ENCODE peak calls at places on chromosomes 5 and 9, in seven cellular contexts. Q is right lobe of liver; P is RWPE2; B is heart left ventricle; C is heart right ventricle; L is CD8-positive, alpha-beta T cell; K is lung. J is an unnamed sample.

GRCh38 chr9:30534458-30534857 is 1850.0 kb upstream of the ACO1 start:
- ATAC-seq in P (no peak), Q (no peak), L (no peak), K (no peak), B (no peak), C (no peak), J (no peak)

GRCh38 chr5:72268753-72269410 is 51.2 kb downstream of the MRPS27 start:
- ATAC-seq in Q (no peak), B (peak; percentile 22), L (peak; percentile 29), K (no peak), C (no peak), P (peak; percentile 56), J (no peak)

GRCh38 chr5:159469496-159470370 is 139.4 kb upstream of the IL12B start:
- ATAC-seq in L (peak; percentile 59), P (no peak), B (no peak), Q (no peak), C (no peak), K (peak; percentile 41), J (no peak)

GRCh38 chr5:179278546-179278945 is 66.7 kb downstream of the ADAMTS2 start:
- ATAC-seq in C (no peak), B (no peak), L (no peak), P (peak; percentile 10), K (no peak), Q (no peak), J (no peak)

GRCh38 chr5:168669156-168669555 is 90.0 kb upstream of the PANK3 start:
- ATAC-seq in L (no peak), K (no peak), Q (no peak), C (no peak), P (no peak), B (no peak), J (no peak)

GRCh38 chr5:150630459-150631325 is 9.8 kb upstream of the SYNPO start:
- ATAC-seq in B (peak; percentile 83), K (no peak), L (no peak), C (peak; percentile 80), P (no peak), Q (peak; percentile 61), J (no peak)

GRCh38 chr9:21796768-21797167 is 5.7 kb upstream of the MTAP start:
- ATAC-seq in K (no peak), B (no peak), C (no peak), L (no peak), P (peak; percentile 77), Q (no peak), J (no peak)

GRCh38 chr5:164962302-164962961 is 1457.0 kb downstream of the MAT2B start:
- ATAC-seq in Q (no peak), L (no peak), C (no peak), P (no peak), B (no peak), K (no peak), J (no peak)

GRCh38 chr5:115543365-115543700 is 1.2 kb downstream of the FEM1C start:
- ATAC-seq in L (no peak), P (no peak), C (no peak), Q (peak; percentile 3), B (peak; percentile 3), K (no peak), J (no peak)

GRCh38 chr5:67354051-67354450 is 157.5 kb upstream of the CD180 start:
- ATAC-seq in K (no peak), B (no peak), P (no peak), Q (no peak), C (no peak), L (no peak), J (no peak)

GRCh38 chr5:140108093-140109049 is 5.5 kb upstream of the PURA start:
- ATAC-seq in C (no peak), L (peak; percentile 2), Q (no peak), B (no peak), P (peak; percentile 15), K (no peak), J (no peak)

GRCh38 chr5:123505633-123506032 is 6.3 kb upstream of the CSNK1G3 start:
- ATAC-seq in C (peak; percentile 53), K (no peak), P (no peak), L (no peak), Q (peak; percentile 96), B (no peak), J (no peak)

GRCh38 chr9:16828335-16829281 is 41.9 kb downstream of the BNC2 start:
- ATAC-seq in L (no peak), P (no peak), K (no peak), B (peak; percentile 72), Q (peak; percentile 40), C (peak; percentile 80), J (peak; percentile 60)
- H3K4me1 ChIP-seq in L (no peaks in the 10 kb centered on the region), P (no peaks in the 10 kb centered on the region), K (no peaks in the 10 kb centered on the region), B (no peaks in the 10 kb centered on the region), Q (no peaks in the 10 kb centered on the region), C (peaks cover 14% of the 10 kb centered on the region), J (peaks cover 3% of the 10 kb centered on the region)

DNA sequence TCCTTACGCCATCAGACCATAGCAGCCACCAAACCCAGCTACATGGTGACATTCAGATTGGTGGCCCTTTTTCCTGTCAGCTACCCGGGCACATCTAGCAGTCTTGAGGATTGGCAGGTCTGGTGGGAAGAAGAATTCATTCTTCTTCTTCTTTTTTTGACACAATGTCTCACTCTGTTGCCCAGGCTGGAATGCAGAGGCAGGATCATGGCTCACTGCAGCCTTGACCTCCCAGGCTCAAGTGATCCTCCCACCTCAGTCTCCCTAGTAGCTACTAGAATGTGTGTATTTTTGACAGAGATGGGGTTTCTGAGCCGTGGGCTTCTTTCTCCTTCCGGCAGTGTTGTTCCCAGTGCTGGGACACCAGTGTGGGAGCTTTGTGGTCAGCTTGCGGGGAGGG is 3.3 kb downstream of the NTMT1 start:
- ATAC-seq in L (no peak), K (no peak), C (no peak), B (no peak), Q (no peak), P (no peak), J (no peak)
- H3K4me1 ChIP-seq in L (peaks cover 47% of the 10 kb centered on the region), K (peaks cover 26% of the 10 kb centered on the region), C (peaks cover 70% of the 10 kb centered on the region), B (peaks cover 26% of the 10 kb centered on the region), Q (no peaks in the 10 kb centered on the region), P (peaks cover 18% of the 10 kb centered on the region), J (peaks cover 87% of the 10 kb centered on the region)

GRCh38 chr5:177486256-177486655 is 11.1 kb downstream of the PDLIM7 start:
- ATAC-seq in L (no peak), C (no peak), Q (no peak), B (no peak), P (no peak), K (no peak), J (no peak)
- H3K4me1 ChIP-seq in L (no peaks in the 10 kb centered on the region), C (peaks cover 10% of the 10 kb centered on the region), Q (no peaks in the 10 kb centered on the region), B (no peaks in the 10 kb centered on the region), P (no peaks in the 10 kb centered on the region), K (no peaks in the 10 kb centered on the region), J (peaks cover 48% of the 10 kb centered on the region)

DNA sequence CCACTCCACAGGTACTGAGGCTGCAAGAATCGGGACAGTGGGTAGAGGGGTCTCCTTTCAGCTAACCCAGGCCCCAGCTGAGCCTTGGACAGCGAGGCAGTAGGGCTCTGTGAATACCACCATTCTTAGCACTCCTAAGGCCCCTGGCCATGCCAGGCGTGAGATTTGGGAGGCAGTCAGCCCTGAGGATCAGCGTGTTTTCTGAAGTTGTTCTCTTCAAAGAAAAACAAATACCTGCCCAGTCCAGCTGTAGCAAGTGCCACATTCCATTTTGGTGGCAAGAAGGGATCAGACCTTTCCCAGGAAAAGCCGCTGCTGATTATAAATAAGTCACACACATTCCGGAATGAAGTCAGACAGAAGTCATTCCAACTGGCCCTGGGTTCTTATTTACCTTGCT is 47.8 kb downstream of the RALGPS1 start:
- ATAC-seq in B (no peak), L (no peak), K (peak; percentile 35), P (no peak), Q (no peak), C (no peak), J (no peak)
- H3K4me1 ChIP-seq in B (peaks cover 9% of the 10 kb centered on the region), L (no peaks in the 10 kb centered on the region), K (no peaks in the 10 kb centered on the region), P (peaks cover 8% of the 10 kb centered on the region), Q (no peaks in the 10 kb centered on the region), C (peaks cover 15% of the 10 kb centered on the region), J (no peaks in the 10 kb centered on the region)

DNA sequence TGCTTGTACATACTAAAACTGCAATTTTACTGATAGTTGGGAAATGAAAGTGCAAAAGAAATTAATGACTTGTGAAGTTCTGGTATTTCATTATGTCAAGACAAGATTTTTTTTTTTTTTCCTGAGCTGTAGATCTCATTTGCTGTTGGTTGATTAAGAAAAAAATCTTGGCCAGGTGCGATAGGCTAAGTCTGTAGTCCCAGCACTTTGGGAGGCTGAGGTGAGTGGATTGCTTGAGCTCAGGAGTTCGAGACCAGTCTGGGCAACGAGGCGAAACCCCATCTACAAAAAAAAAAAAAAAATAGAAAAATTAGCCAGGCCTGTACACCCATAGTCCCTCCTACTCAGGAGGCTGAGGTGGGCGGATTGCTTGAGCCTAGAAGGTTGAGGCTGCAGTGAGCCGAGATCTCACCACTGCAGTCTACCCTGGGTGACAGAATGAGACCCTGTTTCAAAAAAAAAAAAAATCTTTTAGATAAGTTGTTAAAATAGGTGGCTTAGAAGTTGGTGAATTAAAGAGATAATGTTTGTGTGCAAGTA is 12.2 kb downstream of the CDC42SE2 start:
- ATAC-seq in C (no peak), L (no peak), B (no peak), K (no peak), Q (no peak), P (no peak), J (no peak)
- H3K4me1 ChIP-seq in C (peaks cover 81% of the 10 kb centered on the region), L (peaks cover 88% of the 10 kb centered on the region), B (no peaks in the 10 kb centered on the region), K (peaks cover 3% of the 10 kb centered on the region), Q (no peaks in the 10 kb centered on the region), P (peaks cover 33% of the 10 kb centered on the region), J (peaks cover 33% of the 10 kb centered on the region)

GRCh38 chr9:14303526-14303925 is 10.4 kb downstream of the NFIB start:
- ATAC-seq in C (no peak), B (no peak), L (no peak), P (no peak), Q (no peak), K (no peak), J (no peak)
- H3K4me1 ChIP-seq in C (peaks cover 80% of the 10 kb centered on the region), B (peaks cover 31% of the 10 kb centered on the region), L (no peaks in the 10 kb centered on the region), P (peaks cover 17% of the 10 kb centered on the region), Q (no peaks in the 10 kb centered on the region), K (peaks cover 50% of the 10 kb centered on the region), J (peaks cover 92% of the 10 kb centered on the region)

GRCh38 chr9:5845147-5845531 is 12.2 kb upstream of the ERMP1 start:
- ATAC-seq in C (no peak), P (no peak), K (no peak), Q (no peak), L (no peak), B (no peak), J (no peak)
- H3K4me1 ChIP-seq in C (peaks cover 29% of the 10 kb centered on the region), P (peaks cover 28% of the 10 kb centered on the region), K (no peaks in the 10 kb centered on the region), Q (no peaks in the 10 kb centered on the region), L (peaks cover 53% of the 10 kb centered on the region), B (no peaks in the 10 kb centered on the region), J (no peaks in the 10 kb centered on the region)

DNA sequence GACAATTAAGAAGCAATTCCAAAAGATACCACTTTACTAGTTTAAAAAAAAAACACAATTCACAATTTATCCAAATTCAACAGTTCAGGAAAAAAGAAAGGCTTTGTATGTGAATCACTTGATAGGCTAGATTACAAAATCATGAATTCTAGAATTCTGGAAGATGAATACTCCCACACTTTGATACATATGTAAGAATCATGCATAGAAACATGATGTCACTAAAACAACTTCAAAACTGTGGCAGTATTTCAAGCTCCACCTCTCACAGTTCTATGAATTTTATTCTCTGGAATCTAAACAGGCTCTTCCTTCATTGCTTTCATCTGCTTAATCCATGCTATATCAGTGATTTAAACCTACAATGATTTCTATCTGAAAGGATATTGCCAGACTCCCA is 51.0 kb downstream of the GNAQ start:
- ATAC-seq in L (no peak), Q (no peak), B (no peak), C (no peak), K (no peak), P (no peak), J (no peak)
- H3K4me1 ChIP-seq in L (peaks cover 62% of the 10 kb centered on the region), Q (no peaks in the 10 kb centered on the region), B (peaks cover 4% of the 10 kb centered on the region), C (peaks cover 78% of the 10 kb centered on the region), K (peaks cover 14% of the 10 kb centered on the region), P (peaks cover 45% of the 10 kb centered on the region), J (peaks cover 30% of the 10 kb centered on the region)

J was measured in gastroesophageal sphincter.